ENCODE peak calls at places on chromosomes 5 and 9, in nine cellular contexts. M is kidney, F is SK-N-SH, T is fibroblast of lung, O is astrocyte, I is neuronal stem cell, D is PC-3, E is Karpas-422, G is HCT116. H is an unnamed sample.

GRCh38 chr5:139745800-139746690 is 49.6 kb upstream of the PSD2 start:
- DNase-seq in O (peak; percentile 68), F (peak; percentile 85), G (peak; percentile 72), M (peak; percentile 87), I (peak; percentile 86), E (peak; percentile 88), D (peak; percentile 37), T (peak; percentile 66), H (peak; percentile 85)

GRCh38 chr9:116484483-116484776 is 202.7 kb upstream of the TRIM32 start:
- DNase-seq in D (no peak), O (no peak), T (no peak), G (no peak), E (no peak), F (no peak), M (no peak), I (no peak), H (no peak)

GRCh38 chr9:12766357-12766756 is 8.5 kb upstream of the LURAP1L start:
- DNase-seq in D (no peak), O (no peak), T (no peak), I (no peak), G (no peak), M (no peak), F (no peak), E (no peak), H (no peak)

GRCh38 chr5:154849791-154850201 is 607 bp downstream of the FAXDC2 start:
- DNase-seq in O (peak; percentile 27), M (no peak), D (no peak), I (no peak), F (no peak), T (peak; percentile 33), E (no peak), G (no peak), H (peak; percentile 79)

GRCh38 chr9:101977614-101978210 is 239.3 kb upstream of the GRIN3A start:
- DNase-seq in G (peak; percentile 10), T (peak; percentile 23), I (no peak), O (no peak), M (no peak), F (peak; percentile 0), E (peak; percentile 67), D (peak; percentile 23), H (peak; percentile 47)

GRCh38 chr5:132797651-132798050 is 15.5 kb upstream of the SOWAHA start:
- DNase-seq in D (no peak), O (no peak), M (no peak), E (no peak), G (no peak), T (no peak), I (no peak), F (no peak), H (peak; percentile 52)

GRCh38 chr5:94276056-94276455 is 342.3 kb downstream of the KIAA0825 start:
- DNase-seq in O (no peak), I (no peak), D (peak; percentile 3), T (peak; percentile 6), G (no peak), M (no peak), E (no peak), F (no peak), H (peak; percentile 24)

GRCh38 chr9:4506490-4506889 is 16.2 kb downstream of the SLC1A1 start:
- DNase-seq in I (no peak), T (no peak), E (no peak), M (no peak), O (no peak), F (no peak), G (no peak), D (no peak), H (no peak)

GRCh38 chr5:116578676-116579075 is 4.1 kb upstream of the SEMA6A start:
- DNase-seq in E (no peak), I (no peak), G (no peak), T (no peak), F (no peak), M (no peak), O (no peak), D (no peak), H (no peak)

GRCh38 chr5:95870105-95870672 is 47.7 kb upstream of the GLRX start:
- DNase-seq in F (no peak), M (no peak), I (no peak), O (peak; percentile 80), T (no peak), D (peak; percentile 46), E (no peak), G (no peak), H (peak; percentile 48)

GRCh38 chr9:122572456-122572855 is 10.7 kb downstream of the OR1L8 start:
- DNase-seq in T (no peak), I (no peak), G (no peak), E (no peak), F (no peak), O (no peak), D (no peak), M (no peak), H (no peak)

GRCh38 chr9:546797-547223 is 294.7 kb upstream of the DMRT1 start:
- DNase-seq in I (peak; percentile 26), O (peak; percentile 8), F (no peak), T (peak; percentile 27), E (peak; percentile 58), M (no peak), D (no peak), G (no peak), H (peak; percentile 46)

DNA sequence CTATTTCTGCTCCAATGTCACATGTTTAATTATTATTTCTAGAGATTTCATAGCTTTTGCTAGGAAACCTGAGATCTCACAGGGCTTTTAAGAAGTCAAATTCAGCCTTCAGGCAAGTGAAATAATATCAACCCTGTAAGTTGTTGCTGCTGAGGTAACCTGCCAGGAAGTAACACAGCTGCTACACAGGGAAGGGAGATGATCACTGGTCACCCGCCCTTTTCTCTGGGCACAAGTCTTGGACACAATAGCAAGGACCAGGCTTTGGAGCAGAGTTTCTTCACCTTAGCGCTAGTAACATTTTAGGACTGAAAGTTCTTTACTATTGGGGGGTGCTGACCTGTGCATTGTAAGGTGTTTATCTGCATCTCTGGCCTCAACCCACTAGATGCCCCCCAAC is 50.1 kb downstream of the PTTG1 start:
- DNase-seq in F (no peak), O (no peak), I (no peak), M (no peak), T (no peak), D (no peak), G (no peak), E (no peak), H (no peak)
- H3K9ac ChIP-seq in F (no peak overlapping the region), O (no peak overlapping the region), I (no peak overlapping the region), M (no peak overlapping the region), T (no peak overlapping the region), D (no peak overlapping the region), G (no peak overlapping the region), E (no peak overlapping the region), H (peak overlapping the region; percentile 10)

DNA sequence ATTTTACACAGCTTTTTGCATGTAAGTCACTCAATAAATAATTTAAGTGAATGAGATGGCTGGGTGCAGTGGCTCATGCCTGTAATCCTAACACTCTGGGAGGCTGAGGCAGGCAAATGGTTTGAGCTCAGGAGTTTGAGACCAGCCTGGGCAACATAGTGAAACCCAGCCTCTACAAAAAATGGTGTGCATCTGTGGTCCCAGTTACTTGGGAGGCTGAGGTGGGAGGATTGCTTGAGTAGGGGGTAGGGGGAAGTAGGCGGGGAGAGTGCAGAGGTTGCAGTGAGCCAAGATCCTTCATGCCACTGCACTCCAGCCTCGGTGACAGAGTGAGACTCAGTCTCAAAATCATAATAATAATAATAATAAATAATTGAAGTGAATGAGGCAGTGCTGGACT is 10.2 kb downstream of the KLF9 start:
- DNase-seq in E (no peak), G (no peak), F (no peak), D (no peak), T (no peak), O (no peak), I (no peak), M (no peak), H (no peak)
- H3K4me1 ChIP-seq in E (no peaks in the 10 kb centered on the region), G (peaks cover 2% of the 10 kb centered on the region), F (peaks cover 12% of the 10 kb centered on the region), D (no peaks in the 10 kb centered on the region), T (peaks cover 21% of the 10 kb centered on the region), O (peaks cover 24% of the 10 kb centered on the region), I (peaks cover 5% of the 10 kb centered on the region), M (peaks cover 57% of the 10 kb centered on the region), H (peaks cover 84% of the 10 kb centered on the region)

GRCh38 chr9:33105939-33106338 is 29.5 kb upstream of the SMU1 start:
- DNase-seq in I (no peak), F (no peak), E (no peak), M (no peak), G (no peak), D (peak; percentile 42), O (no peak), T (peak; percentile 34), H (peak; percentile 60)

GRCh38 chr9:33107762-33108161 is 31.3 kb upstream of the SMU1 start:
- DNase-seq in M (no peak), I (no peak), T (no peak), O (no peak), F (no peak), E (no peak), D (no peak), G (no peak), H (no peak)

GRCh38 chr9:33108472-33108871 is 32.0 kb upstream of the SMU1 start:
- DNase-seq in F (no peak), T (no peak), G (no peak), O (no peak), I (no peak), M (no peak), D (no peak), E (no peak), H (no peak)

GRCh38 chr9:33106372-33106771 is 29.9 kb upstream of the SMU1 start:
- DNase-seq in F (no peak), D (no peak), I (no peak), E (no peak), O (no peak), G (no peak), M (no peak), T (no peak), H (no peak)

GRCh38 chr9:33106827-33107621 is 30.6 kb upstream of the SMU1 start:
- DNase-seq in F (no peak), T (peak; percentile 71), G (no peak), I (no peak), M (no peak), D (peak; percentile 53), E (no peak), O (peak; percentile 98), H (peak; percentile 64)
- H3K9ac ChIP-seq in F (peak overlapping the region; percentile 18), T (no peak overlapping the region), G (no peak overlapping the region), I (no peak overlapping the region), M (peak overlapping the region; percentile 22), D (no peak overlapping the region), E (no peak overlapping the region), O (peak overlapping the region; percentile 58), H (peak overlapping the region; percentile 49)

GRCh38 chr9:93701494-93702218 is 125.3 kb downstream of the PHF2 start:
- DNase-seq in E (no peak), M (no peak), T (no peak), F (no peak), G (no peak), D (no peak), O (no peak), I (no peak), H (no peak)

GRCh38 chr9:93699650-93700049 is 123.3 kb downstream of the PHF2 start:
- DNase-seq in I (no peak), E (peak; percentile 45), T (no peak), D (no peak), M (no peak), G (no peak), O (no peak), F (no peak), H (no peak)

GRCh38 chr9:93697352-93698139 is 121.2 kb downstream of the PHF2 start:
- DNase-seq in D (no peak), F (no peak), M (no peak), E (no peak), O (no peak), G (no peak), I (no peak), T (no peak), H (peak; percentile 21)

GRCh38 chr9:93702261-93702660 is 125.9 kb downstream of the PHF2 start:
- DNase-seq in G (no peak), O (no peak), D (no peak), E (no peak), T (no peak), F (no peak), M (no peak), I (no peak), H (no peak)

GRCh38 chr9:93698140-93698908 is 121.9 kb downstream of the PHF2 start:
- DNase-seq in O (no peak), D (no peak), I (no peak), G (no peak), E (no peak), T (no peak), M (no peak), F (no peak), H (no peak)
- H3K4me1 ChIP-seq in O (no peaks in the 10 kb centered on the region), D (no peaks in the 10 kb centered on the region), I (no peaks in the 10 kb centered on the region), G (no peaks in the 10 kb centered on the region), E (peaks cover 6% of the 10 kb centered on the region), T (no peaks in the 10 kb centered on the region), M (no peaks in the 10 kb centered on the region), F (no peaks in the 10 kb centered on the region), H (no peaks in the 10 kb centered on the region)

H was measured in adipocyte.